ENCODE peak calls at places on chromosomes 5 and 9, in nine cellular contexts. One of them, this sample, is unnamed.
A peak's percentile ranks its signal among the peaks of the same experiment; 100 is the strongest.

GRCh38 chr5:42462089-42462488 is 38.9 kb downstream of the GHR start:
- DNase-seq in activated T-helper 1 cell treated with anti-CD3 and anti-CD28 coated beads, Interleukin-12 subunit alpha, Interleukin-12 subunit beta, Interleukin-2, Interleukin-4 antibody, amounts not matched to agents 30 ng/mL and 10 ng/mL and 1 ng/mL, durations not matched to agents 14 hours and 24 hours and 36 hours: no peak
- DNase-seq in NCI-H1105 treated with DMSO at 0.1 percent for 48 hours: no peak
- DNase-seq in progenitor cell of endocrine pancreas: no peak
- DNase-seq in ELR: no peak
- DNase-seq in MCF 10A: no peak
- DNase-seq in GM06990: no peak
- DNase-seq in ACHN: no peak
- DNase-seq in GM20000: no peak
- DNase-seq in this sample: no peak

GRCh38 chr5:1174122-1174936 is 27.1 kb upstream of the SLC6A19 start:
- DNase-seq in activated T-helper 1 cell treated with anti-CD3 and anti-CD28 coated beads, Interleukin-12 subunit alpha, Interleukin-12 subunit beta, Interleukin-2, Interleukin-4 antibody, amounts not matched to agents 30 ng/mL and 10 ng/mL and 1 ng/mL, durations not matched to agents 14 hours and 24 hours and 36 hours: peak; percentile 16
- DNase-seq in NCI-H1105 treated with DMSO at 0.1 percent for 48 hours: no peak
- DNase-seq in progenitor cell of endocrine pancreas: peak; percentile 39
- DNase-seq in ELR: peak; percentile 62
- DNase-seq in MCF 10A: peak; percentile 82
- DNase-seq in GM06990: no peak
- DNase-seq in ACHN: peak; percentile 84
- DNase-seq in GM20000: peak; percentile 76
- DNase-seq in this sample: peak; percentile 71

GRCh38 chr9:92850898-92851297 is 26.9 kb downstream of the ZNF484 start:
- DNase-seq in activated T-helper 1 cell treated with anti-CD3 and anti-CD28 coated beads, Interleukin-12 subunit alpha, Interleukin-12 subunit beta, Interleukin-2, Interleukin-4 antibody, amounts not matched to agents 30 ng/mL and 10 ng/mL and 1 ng/mL, durations not matched to agents 14 hours and 24 hours and 36 hours: no peak
- DNase-seq in NCI-H1105 treated with DMSO at 0.1 percent for 48 hours: no peak
- DNase-seq in progenitor cell of endocrine pancreas: no peak
- DNase-seq in ELR: no peak
- DNase-seq in MCF 10A: no peak
- DNase-seq in GM06990: no peak
- DNase-seq in ACHN: no peak
- DNase-seq in GM20000: no peak
- DNase-seq in this sample: no peak

GRCh38 chr9:30925635-30926034 is 1458.8 kb upstream of the ACO1 start:
- DNase-seq in activated T-helper 1 cell treated with anti-CD3 and anti-CD28 coated beads, Interleukin-12 subunit alpha, Interleukin-12 subunit beta, Interleukin-2, Interleukin-4 antibody, amounts not matched to agents 30 ng/mL and 10 ng/mL and 1 ng/mL, durations not matched to agents 14 hours and 24 hours and 36 hours: no peak
- DNase-seq in NCI-H1105 treated with DMSO at 0.1 percent for 48 hours: no peak
- DNase-seq in progenitor cell of endocrine pancreas: no peak
- DNase-seq in ELR: no peak
- DNase-seq in MCF 10A: no peak
- DNase-seq in GM06990: no peak
- DNase-seq in ACHN: no peak
- DNase-seq in GM20000: no peak
- DNase-seq in this sample: no peak

GRCh38 chr5:71651554-71651953 is 64.4 kb downstream of the MCCC2 start:
- DNase-seq in activated T-helper 1 cell treated with anti-CD3 and anti-CD28 coated beads, Interleukin-12 subunit alpha, Interleukin-12 subunit beta, Interleukin-2, Interleukin-4 antibody, amounts not matched to agents 30 ng/mL and 10 ng/mL and 1 ng/mL, durations not matched to agents 14 hours and 24 hours and 36 hours: no peak
- DNase-seq in NCI-H1105 treated with DMSO at 0.1 percent for 48 hours: no peak
- DNase-seq in progenitor cell of endocrine pancreas: no peak
- DNase-seq in ELR: no peak
- DNase-seq in MCF 10A: no peak
- DNase-seq in GM06990: no peak
- DNase-seq in ACHN: no peak
- DNase-seq in GM20000: no peak
- DNase-seq in this sample: no peak

GRCh38 chr9:123069010-123069481 is 35.6 kb downstream of the GPR21 start:
- DNase-seq in activated T-helper 1 cell treated with anti-CD3 and anti-CD28 coated beads, Interleukin-12 subunit alpha, Interleukin-12 subunit beta, Interleukin-2, Interleukin-4 antibody, amounts not matched to agents 30 ng/mL and 10 ng/mL and 1 ng/mL, durations not matched to agents 14 hours and 24 hours and 36 hours: no peak
- DNase-seq in NCI-H1105 treated with DMSO at 0.1 percent for 48 hours: no peak
- DNase-seq in progenitor cell of endocrine pancreas: no peak
- DNase-seq in ELR: no peak
- DNase-seq in MCF 10A: peak; percentile 52
- DNase-seq in GM06990: no peak
- DNase-seq in ACHN: no peak
- DNase-seq in GM20000: no peak
- DNase-seq in this sample: no peak

GRCh38 chr9:2055203-2055658 is 40.1 kb downstream of the SMARCA2 start:
- DNase-seq in activated T-helper 1 cell treated with anti-CD3 and anti-CD28 coated beads, Interleukin-12 subunit alpha, Interleukin-12 subunit beta, Interleukin-2, Interleukin-4 antibody, amounts not matched to agents 30 ng/mL and 10 ng/mL and 1 ng/mL, durations not matched to agents 14 hours and 24 hours and 36 hours: no peak
- DNase-seq in NCI-H1105 treated with DMSO at 0.1 percent for 48 hours: no peak
- DNase-seq in progenitor cell of endocrine pancreas: no peak
- DNase-seq in ELR: peak; percentile 72
- DNase-seq in MCF 10A: peak; percentile 17
- DNase-seq in GM06990: peak; percentile 62
- DNase-seq in ACHN: no peak
- DNase-seq in GM20000: peak; percentile 26
- DNase-seq in this sample: no peak

GRCh38 chr5:112697301-112697700 is 40.4 kb upstream of the APC start:
- DNase-seq in activated T-helper 1 cell treated with anti-CD3 and anti-CD28 coated beads, Interleukin-12 subunit alpha, Interleukin-12 subunit beta, Interleukin-2, Interleukin-4 antibody, amounts not matched to agents 30 ng/mL and 10 ng/mL and 1 ng/mL, durations not matched to agents 14 hours and 24 hours and 36 hours: no peak
- DNase-seq in NCI-H1105 treated with DMSO at 0.1 percent for 48 hours: no peak
- DNase-seq in progenitor cell of endocrine pancreas: no peak
- DNase-seq in ELR: no peak
- DNase-seq in MCF 10A: no peak
- DNase-seq in GM06990: no peak
- DNase-seq in ACHN: no peak
- DNase-seq in GM20000: no peak
- DNase-seq in this sample: no peak

GRCh38 chr9:105405514-105406131 is 42.2 kb upstream of the FSD1L start:
- DNase-seq in activated T-helper 1 cell treated with anti-CD3 and anti-CD28 coated beads, Interleukin-12 subunit alpha, Interleukin-12 subunit beta, Interleukin-2, Interleukin-4 antibody, amounts not matched to agents 30 ng/mL and 10 ng/mL and 1 ng/mL, durations not matched to agents 14 hours and 24 hours and 36 hours: peak; percentile 61
- DNase-seq in NCI-H1105 treated with DMSO at 0.1 percent for 48 hours: no peak
- DNase-seq in progenitor cell of endocrine pancreas: no peak
- DNase-seq in ELR: peak; percentile 20
- DNase-seq in MCF 10A: no peak
- DNase-seq in GM06990: peak; percentile 29
- DNase-seq in ACHN: peak; percentile 4
- DNase-seq in GM20000: peak; percentile 25
- DNase-seq in this sample: no peak

This sample was measured in foreskin melanocyte.